ENCODE peak calls at places on chromosomes 4 and X, in four cellular contexts. F is Peyer's patch, S is prostate gland, B is fibroblast of lung. T is an unnamed sample.

GRCh38 chr4:114688063-114688462 is 89.5 kb downstream of the UGT8 start:
- DNase-seq in F (no peak), S (no peak), B (no peak), T (no peak)

GRCh38 chrX:123986377-123986776 is 24.9 kb downstream of the STAG2 start:
- DNase-seq in F (no peak), S (no peak), B (no peak), T (no peak)

GRCh38 chr4:76655566-76656479 is 220.8 kb downstream of the SHROOM3 start:
- DNase-seq in F (no peak), S (no peak), B (peak; percentile 45), T (no peak)

GRCh38 chr4:43316813-43317212 is 424.3 kb downstream of the GRXCR1 start:
- DNase-seq in F (no peak), S (no peak), B (peak; percentile 68), T (no peak)

GRCh38 chr4:101795704-101796103 is 5.2 kb downstream of the BANK1 start:
- DNase-seq in F (no peak), S (no peak), B (no peak), T (no peak)

GRCh38 chr4:169815606-169816005 is 57.9 kb upstream of the HPF1 start:
- DNase-seq in F (no peak), S (no peak), B (peak; percentile 49), T (no peak)

GRCh38 chr4:48290146-48290772 is 20.6 kb upstream of the TEC start:
- DNase-seq in F (no peak), S (no peak), B (no peak), T (no peak)

GRCh38 chrX:49019050-49019449 is 17.0 kb upstream of the GRIPAP1 start:
- DNase-seq in F (no peak), S (no peak), B (no peak), T (no peak)

GRCh38 chr4:86788826-86789225 is 60.4 kb downstream of the SLC10A6 start:
- DNase-seq in F (no peak), S (no peak), B (peak; percentile 3), T (no peak)

GRCh38 chrX:98380106-98380505 is 1496.4 kb downstream of the RPA4 start:
- DNase-seq in F (no peak), S (no peak), B (no peak), T (no peak)

GRCh38 chrX:31921236-31921635 is 849.4 kb upstream of the FTHL17 start:
- DNase-seq in F (no peak), S (no peak), B (no peak), T (no peak)

GRCh38 chr4:165597581-165598480 is 219.0 kb downstream of the CPE start:
- DNase-seq in F (no peak), S (no peak), B (no peak), T (no peak)

GRCh38 chr4:155478336-155478825 is 101.6 kb upstream of the MAP9 start:
- DNase-seq in F (no peak), S (no peak), B (peak; percentile 32), T (no peak)

GRCh38 chr4:108644237-108644636 is 6.2 kb upstream of the OSTC start:
- DNase-seq in F (no peak), S (no peak), B (peak; percentile 54), T (no peak)

GRCh38 chrX:38220024-38220935 is at the start of gene SRPX:
- DNase-seq in F (no peak), S (peak; percentile 6), B (peak; percentile 56), T (no peak)

GRCh38 chr4:113436360-113436759 is 325.2 kb downstream of the CAMK2D start:
- DNase-seq in F (no peak), S (no peak), B (peak; percentile 78), T (no peak)

GRCh38 chrX:19334945-19335626 is 8.6 kb upstream of the PDHA1 start:
- DNase-seq in F (no peak), S (no peak), B (no peak), T (no peak)

GRCh38 chr4:6390357-6390756 is 82.1 kb downstream of the PPP2R2C start:
- DNase-seq in F (no peak), S (no peak), B (no peak), T (no peak)

GRCh38 chrX:123153846-123154335 is 30.2 kb upstream of the GRIA3 start:
- DNase-seq in F (no peak), S (no peak), B (peak; percentile 53), T (no peak)

GRCh38 chr4:4750187-4750586 is 109.3 kb upstream of the MSX1 start:
- DNase-seq in F (no peak), S (no peak), B (no peak), T (no peak)

GRCh38 chrX:94545722-94546121 is 871.7 kb downstream of the FAM133A start:
- DNase-seq in F (no peak), S (no peak), B (no peak), T (no peak)

GRCh38 chr4:34922325-34922724 is 1322.0 kb downstream of the ARAP2 start:
- DNase-seq in F (no peak), S (no peak), B (no peak), T (no peak)

GRCh38 chrX:139246295-139246694 is 284.2 kb upstream of the F9 start:
- DNase-seq in F (no peak), S (no peak), B (peak; percentile 4), T (no peak)

GRCh38 chrX:31889028-31889427 is 817.2 kb upstream of the FTHL17 start:
- DNase-seq in F (no peak), S (no peak), B (no peak), T (no peak)

GRCh38 chr4:88135362-88135663 is 23.1 kb downstream of the ABCG2 start:
- DNase-seq in F (no peak), S (no peak), B (no peak), T (no peak)

DNA sequence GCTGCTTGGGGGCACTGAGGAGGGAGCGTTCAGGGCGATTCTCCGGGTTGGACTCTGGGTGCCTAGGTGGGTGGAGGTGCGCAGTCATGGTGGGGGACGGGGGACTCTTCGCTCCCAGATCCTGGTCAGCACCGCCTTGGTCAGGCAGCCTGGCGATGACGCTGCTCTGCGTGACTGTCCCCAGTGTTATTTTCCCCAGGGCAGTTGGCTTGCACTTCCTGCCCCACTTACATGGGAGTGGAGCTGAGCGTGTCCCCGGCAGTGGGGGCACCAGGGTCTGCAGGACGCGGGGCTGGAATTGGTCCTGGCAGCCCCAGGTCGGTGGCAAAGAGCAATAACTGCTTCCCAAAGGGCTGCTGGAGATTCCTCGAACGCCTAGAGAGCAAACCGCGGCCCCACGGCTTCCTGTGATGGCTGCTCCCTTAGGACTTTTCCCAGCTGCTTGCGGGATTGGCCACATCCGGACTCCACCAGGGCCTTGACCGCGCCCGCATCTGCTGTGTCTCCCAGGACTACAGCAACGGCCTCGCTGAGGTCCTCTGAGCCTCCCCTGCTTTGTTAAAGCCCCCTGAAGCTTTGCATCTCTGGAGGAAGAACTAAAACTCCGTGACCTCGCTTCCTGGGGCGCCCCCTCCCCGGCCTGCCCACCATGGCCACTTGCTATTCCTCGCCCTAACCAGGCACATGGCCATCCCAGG is 35.3 kb upstream of the GPR78 start:
- DNase-seq in F (peak; percentile 40), S (no peak), B (no peak), T (no peak)
- H3K27ac ChIP-seq in F (no peak overlapping the region), S (no peak overlapping the region), B (no peak overlapping the region), T (no peak overlapping the region)

GRCh38 chr4:38982356-38983095 is 49.7 kb downstream of the TMEM156 start:
- DNase-seq in F (no peak), S (no peak), B (no peak), T (no peak)
- H3K36me3 ChIP-seq in F (no peaks in the 10 kb centered on the region), S (no peaks in the 10 kb centered on the region), B (no peaks in the 10 kb centered on the region), T (peaks cover 4% of the 10 kb centered on the region)

GRCh38 chr4:140343303-140343702 is 30.1 kb upstream of the SCOC start:
- DNase-seq in F (peak; percentile 85), S (no peak), B (no peak), T (no peak)

GRCh38 chr4:140344111-140344510 is 29.3 kb upstream of the SCOC start:
- DNase-seq in F (no peak), S (no peak), B (peak; percentile 47), T (no peak)

GRCh38 chr4:140346136-140346535 is 27.3 kb upstream of the SCOC start:
- DNase-seq in F (no peak), S (no peak), B (no peak), T (no peak)

GRCh38 chr4:140344621-140345020 is 28.8 kb upstream of the SCOC start:
- DNase-seq in F (no peak), S (no peak), B (peak; percentile 42), T (no peak)

GRCh38 chr4:140342620-140343019 is 30.8 kb upstream of the SCOC start:
- DNase-seq in F (no peak), S (no peak), B (no peak), T (no peak)
- H3K4me1 ChIP-seq in F (peaks cover 6% of the 10 kb centered on the region), S (no peaks in the 10 kb centered on the region), B (no peaks in the 10 kb centered on the region), T (no peaks in the 10 kb centered on the region)

GRCh38 chrX:22577181-22577580 is 304.5 kb downstream of the CBLL2 start:
- DNase-seq in F (no peak), S (no peak), B (peak; percentile 79), T (no peak)
- H3K27ac ChIP-seq in F (no peak overlapping the region), S (no peak overlapping the region), B (no peak overlapping the region), T (no peak overlapping the region)

GRCh38 chrX:290476-291166 is 9.4 kb downstream of the PLCXD1 start:
- DNase-seq in F (no peak), S (no peak), B (no peak), T (no peak)
- H3K36me3 ChIP-seq in F (no peaks in the 10 kb centered on the region), S (no peaks in the 10 kb centered on the region), B (peaks cover 16% of the 10 kb centered on the region), T (peaks cover 23% of the 10 kb centered on the region)

GRCh38 chrX:13692771-13693231 is 3.9 kb downstream of the RAB9A start:
- DNase-seq in F (no peak), S (no peak), B (peak; percentile 66), T (no peak)
- H3K4me1 ChIP-seq in F (no peaks in the 10 kb centered on the region), S (no peaks in the 10 kb centered on the region), B (no peaks in the 10 kb centered on the region), T (peaks cover 5% of the 10 kb centered on the region)

DNA sequence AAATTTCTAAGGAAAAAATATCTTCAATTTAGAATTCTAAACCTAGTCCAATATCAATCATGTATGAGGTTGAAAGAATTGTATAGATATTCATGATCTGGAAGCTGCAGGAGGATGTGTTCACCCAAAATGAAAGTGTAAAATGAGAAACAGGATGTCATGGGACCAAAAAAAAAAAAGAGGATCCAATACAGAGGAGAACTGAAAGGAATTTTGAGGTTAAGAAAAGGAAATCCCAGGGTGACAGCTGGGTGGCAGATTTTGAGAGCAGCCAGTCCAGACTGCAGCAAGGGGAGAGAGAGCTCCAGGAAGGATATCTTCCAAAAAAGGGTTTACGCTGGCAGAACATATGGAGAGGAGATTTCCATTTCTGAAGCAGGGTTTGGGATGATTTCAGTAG is 38.9 kb downstream of the TLR10 start:
- DNase-seq in F (no peak), S (no peak), B (no peak), T (no peak)
- H3K27ac ChIP-seq in F (no peak overlapping the region), S (no peak overlapping the region), B (no peak overlapping the region), T (no peak overlapping the region)

DNA sequence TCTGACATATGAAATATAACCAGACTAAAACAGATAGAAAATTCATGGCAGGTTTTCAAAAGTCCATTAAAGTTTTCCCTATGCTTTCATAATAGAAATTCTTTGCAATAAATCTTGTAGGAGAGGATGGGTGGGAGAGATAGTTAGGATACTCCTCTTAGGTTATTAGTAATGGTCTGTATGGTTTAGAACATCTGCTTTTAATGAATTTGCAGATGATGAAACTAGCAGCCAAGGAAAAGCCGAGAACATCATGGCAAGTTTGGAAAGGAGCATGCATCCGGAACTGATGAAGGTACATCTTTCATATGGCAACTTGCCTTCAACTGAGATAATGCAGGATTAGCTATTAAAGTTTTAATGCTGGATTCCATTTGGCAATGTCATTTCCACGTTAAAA is 70.7 kb downstream of the DOCK11 start:
- DNase-seq in F (no peak), S (no peak), B (peak; percentile 25), T (no peak)
- H3K36me3 ChIP-seq in F (no peaks in the 10 kb centered on the region), S (no peaks in the 10 kb centered on the region), B (no peaks in the 10 kb centered on the region), T (peaks cover 13% of the 10 kb centered on the region)